ENCODE peak calls at places on chromosomes 11 and 22, in four cellular contexts. S, I, C and J are unnamed samples.

GRCh38 chr11:117823294-117823940 is 1.1 kb downstream of the FXYD2 start:
- DNase-seq in C (peak), I (no peak), S (no peak), J (no peak)

GRCh38 chr11:27315816-27316215 is 47.2 kb downstream of the CCDC34 start:
- DNase-seq in S (no peak), C (no peak), I (no peak), J (no peak)

GRCh38 chr11:130995266-130995665 is 79.0 kb upstream of the SNX19 start:
- DNase-seq in C (no peak), S (no peak), I (no peak), J (peak)

GRCh38 chr11:69744435-69744834 is 30.7 kb downstream of the FGF4 start:
- DNase-seq in C (no peak), I (no peak), S (peak), J (peak)

GRCh38 chr11:88553204-88553603 is 215.7 kb upstream of the CTSC start:
- DNase-seq in C (no peak), S (no peak), I (no peak), J (no peak)

GRCh38 chr11:45275823-45276222 is 10.3 kb downstream of the SYT13 start:
- DNase-seq in C (no peak), I (no peak), S (no peak), J (no peak)

GRCh38 chr11:20775331-20775730 is 105.9 kb downstream of the NELL1 start:
- DNase-seq in C (no peak), I (no peak), S (no peak), J (no peak)

GRCh38 chr11:100863080-100863581 is 176.0 kb downstream of the ARHGAP42 start:
- DNase-seq in I (peak), S (no peak), C (peak), J (peak)

GRCh38 chr11:66891849-66892660 is 35.2 kb downstream of the LRFN4 start:
- DNase-seq in I (peak), C (peak), S (peak), J (peak)

GRCh38 chr22:48410536-48410935 is 1417.1 kb downstream of the BRD1 start:
- DNase-seq in S (no peak), C (no peak), I (no peak), J (no peak)

GRCh38 chr11:88179966-88180629 is 4.9 kb upstream of the RAB38 start:
- DNase-seq in S (no peak), I (no peak), C (no peak), J (no peak)

GRCh38 chr11:130765951-130766649 is 150.2 kb downstream of the SNX19 start:
- DNase-seq in S (no peak), I (peak), C (no peak), J (no peak)

GRCh38 chr22:17726561-17727243 is 47.6 kb downstream of the BID start:
- DNase-seq in I (no peak), C (no peak), S (no peak), J (no peak)

GRCh38 chr11:46141597-46141996 is 20.3 kb upstream of the PHF21A start:
- DNase-seq in C (no peak), I (no peak), S (no peak), J (no peak)

GRCh38 chr11:67404515-67405195 is 772 bp downstream of the TBC1D10C start:
- DNase-seq in I (no peak), S (no peak), C (no peak), J (no peak)

GRCh38 chr22:19892249-19892879 is 37.7 kb upstream of the GNB1L start:
- DNase-seq in C (peak), S (peak), I (no peak), J (no peak)

GRCh38 chr11:45852712-45853101 is 5.4 kb downstream of the CRY2 start:
- DNase-seq in S (no peak), C (peak), I (no peak), J (peak)

GRCh38 chr11:115085461-115086220 is 407.3 kb downstream of the NXPE2 start:
- DNase-seq in I (no peak), S (no peak), C (no peak), J (no peak)

GRCh38 chr11:6315811-6316425 is 4.4 kb downstream of the CAVIN3 start:
- DNase-seq in C (peak), I (no peak), S (peak), J (peak)

GRCh38 chr11:103609117-103610066 is 427.0 kb upstream of the DDI1 start:
- DNase-seq in I (no peak), S (no peak), C (no peak), J (peak)

GRCh38 chr11:45880772-45881570 is 4.5 kb upstream of the MAPK8IP1 start:
- DNase-seq in S (no peak), I (no peak), C (no peak), J (no peak)

GRCh38 chr22:23774922-23775436 is 2.3 kb downstream of the MMP11 start:
- DNase-seq in I (no peak), C (no peak), S (no peak), J (no peak)
- TF ChIP-seq JUNB in I (no peak), C (no peak), S (no peak), J (no peak)

GRCh38 chr11:18080451-18080850 is 25.4 kb downstream of the SAAL1 start:
- DNase-seq in C (no peak), S (no peak), I (no peak), J (no peak)
- H3K4me2 ChIP-seq in C (no peak), S (no peak), I (no peak), J (no peak)

GRCh38 chr22:36131907-36132306 is 28.6 kb downstream of the APOL3 start:
- DNase-seq in C (no peak), I (no peak), S (no peak), J (no peak)
- TF ChIP-seq EZH2 in C (no peak), I (no peak), S (no peak), J (no peak)

GRCh38 chr22:45185718-45186511 is 22.2 kb downstream of the NUP50 start:
- DNase-seq in S (no peak), C (no peak), I (no peak), J (no peak)
- TF ChIP-seq JUNB in S (no peak), C (no peak), I (no peak), J (no peak)

GRCh38 chr11:35232961-35233360 is 94.0 kb downstream of the CD44 start:
- DNase-seq in I (no peak), S (no peak), C (no peak), J (no peak)
- H3K4me2 ChIP-seq in I (no peak), S (peak), C (no peak), J (no peak)